ENCODE peak calls at places on chromosomes 2 and 18, in ten cellular contexts. X is esophagus muscularis mucosa, P is psoas muscle, T is H9, U is prostate gland, I is spleen, R is tibial artery, A is cardiac muscle cell, V is GM23248, M is fibroblast of lung. O is an unnamed sample. For H3K4me1, the result is how much of the 10 kb centered on the place peaks cover.

GRCh38 chr2:68342470-68342869 is 22.6 kb upstream of the PLEK start:
- DNase-seq in A (no peak), R (no peak), P (no peak), X (no peak), U (no peak), T (no peak), M (no peak), V (no peak), I (no peak), O (no peak)

GRCh38 chr2:112168422-112169124 is 30.4 kb downstream of the FBLN7 start:
- DNase-seq in T (no peak), U (no peak), I (no peak), A (no peak), X (no peak), R (no peak), V (peak), P (no peak), M (peak), O (no peak)

GRCh38 chr2:51329512-51329911 is 297.6 kb upstream of the NRXN1 start:
- DNase-seq in A (no peak), X (no peak), U (no peak), M (peak), P (no peak), I (no peak), T (no peak), R (no peak), V (no peak), O (no peak)

GRCh38 chr2:25341031-25341727 is 546 bp downstream of the DNMT3A start:
- DNase-seq in V (peak), U (no peak), M (no peak), T (no peak), R (no peak), A (peak), P (peak), X (no peak), I (no peak), O (no peak)

GRCh38 chr2:86370579-86370978 is 33.2 kb upstream of the REEP1 start:
- DNase-seq in A (no peak), M (no peak), R (no peak), I (no peak), U (no peak), X (no peak), V (no peak), P (no peak), T (no peak), O (no peak)

GRCh38 chr18:47120428-47120827 is 29.9 kb downstream of the HDHD2 start:
- DNase-seq in V (no peak), R (no peak), T (no peak), A (no peak), M (peak), I (no peak), U (no peak), X (no peak), P (no peak), O (no peak)

GRCh38 chr2:197416268-197416667 is 18.6 kb downstream of the SF3B1 start:
- DNase-seq in U (no peak), A (no peak), T (no peak), R (no peak), I (no peak), V (no peak), P (no peak), X (no peak), M (no peak), O (no peak)

GRCh38 chr2:218831378-218831990 is at the start of gene PRKAG3:
- DNase-seq in P (peak), I (peak), T (no peak), V (peak), X (no peak), M (no peak), A (no peak), U (no peak), R (no peak), O (no peak)

GRCh38 chr18:29979884-29980283 is 1062.7 kb downstream of the DSC3 start:
- DNase-seq in X (no peak), I (no peak), V (peak), M (no peak), A (peak), T (no peak), P (no peak), U (no peak), R (no peak), O (no peak)

GRCh38 chr2:169116307-169116706 is 46.9 kb downstream of the DHRS9 start:
- DNase-seq in A (no peak), R (no peak), I (no peak), X (no peak), P (no peak), M (no peak), U (no peak), V (no peak), T (no peak), O (no peak)

GRCh38 chr18:4230450-4231168 is 224.5 kb downstream of the DLGAP1 start:
- DNase-seq in I (no peak), R (no peak), U (no peak), X (no peak), A (peak), M (no peak), T (no peak), P (no peak), V (no peak), O (no peak)

GRCh38 chr2:130808482-130809268 is 28.0 kb upstream of the ARHGEF4 start:
- DNase-seq in T (no peak), R (no peak), U (no peak), I (peak), A (no peak), M (peak), P (no peak), X (no peak), V (no peak), O (peak)

GRCh38 chr18:36333418-36333817 is 35.9 kb downstream of the FHOD3 start:
- DNase-seq in I (no peak), M (peak), A (no peak), R (no peak), V (peak), P (no peak), T (no peak), X (peak), U (no peak), O (no peak)

GRCh38 chr2:235693279-235693678 is 199.4 kb downstream of the AGAP1 start:
- DNase-seq in M (no peak), X (no peak), P (no peak), I (peak), A (no peak), T (no peak), R (no peak), U (no peak), V (no peak), O (no peak)

GRCh38 chr2:68031546-68032160 is 31.2 kb downstream of the C1D start:
- DNase-seq in X (no peak), P (no peak), I (no peak), U (no peak), V (peak), M (peak), R (no peak), A (peak), T (no peak), O (no peak)

GRCh38 chr2:40886100-40886499 is 434.2 kb upstream of the SLC8A1 start:
- DNase-seq in I (no peak), R (no peak), P (no peak), V (no peak), A (no peak), T (no peak), U (no peak), M (no peak), X (no peak), O (no peak)

GRCh38 chr2:239829326-239829725 is 195.8 kb downstream of the NDUFA10 start:
- DNase-seq in V (no peak), U (no peak), T (no peak), R (no peak), M (no peak), X (no peak), I (peak), A (no peak), P (no peak), O (peak)

GRCh38 chr2:206993964-206994363 is 54.6 kb downstream of the CPO start:
- DNase-seq in M (peak), A (no peak), I (no peak), R (no peak), U (peak), V (no peak), X (no peak), T (no peak), P (no peak), O (no peak)

GRCh38 chr18:58615150-58616132 is 13.4 kb downstream of the ALPK2 start:
- DNase-seq in U (no peak), X (no peak), M (no peak), I (no peak), A (no peak), V (peak), T (no peak), P (no peak), R (no peak), O (peak)

GRCh38 chr2:148861367-148861766 is 13.7 kb upstream of the KIF5C start:
- DNase-seq in X (no peak), T (no peak), P (no peak), A (no peak), V (no peak), R (no peak), I (no peak), U (no peak), M (no peak), O (no peak)

GRCh38 chr2:240467149-240467642 is 31.7 kb downstream of the GPC1 start:
- DNase-seq in R (no peak), U (peak), X (no peak), P (peak), I (peak), V (no peak), T (peak), A (no peak), M (no peak), O (no peak)

GRCh38 chr2:238658054-238658407 is 189.9 kb upstream of the TWIST2 start:
- DNase-seq in P (no peak), A (no peak), X (peak), I (no peak), M (no peak), V (no peak), R (no peak), U (no peak), T (no peak), O (no peak)

GRCh38 chr2:73293534-73294171 is at the start of gene EGR4:
- DNase-seq in A (peak), X (no peak), R (no peak), U (peak), I (peak), M (peak), T (peak), P (peak), V (peak), O (peak)

GRCh38 chr2:174013310-174013751 is 48.2 kb upstream of the SP3 start:
- DNase-seq in I (peak), M (no peak), P (peak), T (peak), R (peak), V (peak), U (no peak), X (no peak), A (no peak), O (no peak)

GRCh38 chr2:68772109-68772508 is 37.5 kb downstream of the ARHGAP25 start:
- DNase-seq in T (no peak), X (no peak), I (no peak), U (no peak), M (no peak), R (no peak), V (no peak), A (no peak), P (no peak), O (no peak)

GRCh38 chr2:41879367-41879871 is 168.4 kb upstream of the PKDCC start:
- DNase-seq in M (peak), X (no peak), I (no peak), R (no peak), V (no peak), U (no peak), A (peak), P (no peak), T (no peak), O (no peak)

GRCh38 chr2:134127496-134127895 is 126.4 kb upstream of the MGAT5 start:
- DNase-seq in U (no peak), M (no peak), V (no peak), X (no peak), A (no peak), R (no peak), I (no peak), T (no peak), P (no peak), O (peak)

GRCh38 chr2:68185541-68186164 is 28.0 kb downstream of the PNO1 start:
- DNase-seq in V (peak), P (peak), A (peak), I (no peak), T (peak), X (no peak), U (no peak), M (peak), R (no peak), O (peak)

GRCh38 chr2:72579595-72580180 is 246.1 kb downstream of the EXOC6B start:
- DNase-seq in R (no peak), P (no peak), M (peak), U (no peak), X (no peak), A (peak), V (peak), T (no peak), I (no peak), O (no peak)

GRCh38 chr18:49398331-49398730 is 62.1 kb downstream of the DYM start:
- DNase-seq in X (no peak), A (no peak), V (peak), T (no peak), U (no peak), I (no peak), M (no peak), R (no peak), P (no peak), O (no peak)

GRCh38 chr2:30433902-30434301 is 13.1 kb upstream of the LCLAT1 start:
- DNase-seq in I (no peak), T (no peak), M (peak), R (no peak), V (no peak), P (no peak), U (no peak), A (no peak), X (no peak), O (no peak)

DNA sequence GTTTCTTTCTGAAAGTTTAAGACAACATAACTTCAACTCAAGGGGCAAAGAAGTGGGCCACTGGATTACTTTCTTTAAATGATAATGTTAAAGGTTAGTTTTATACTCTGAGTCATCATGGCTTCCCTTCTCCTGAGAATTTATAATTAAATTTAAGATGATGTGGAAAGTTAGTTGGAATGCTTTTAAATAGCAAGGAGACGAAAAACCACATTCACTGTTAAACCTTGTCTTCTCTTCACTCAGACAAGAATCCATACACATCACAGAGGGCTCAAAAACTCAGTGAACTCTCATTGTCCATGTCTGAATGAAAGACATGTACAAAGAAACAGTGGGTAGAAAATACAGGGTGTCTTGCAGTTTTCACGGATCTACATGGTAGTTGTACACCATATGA is 65.6 kb downstream of the COL5A2 start:
- DNase-seq in V (peak), A (no peak), T (no peak), X (no peak), M (peak), I (no peak), U (no peak), R (no peak), P (no peak), O (no peak)
- H3K4me1 ChIP-seq in V (half or more), A (under half), T (under half), X (under half), M (under half), I (under half), U (under half), R (under half), P (under half), O (under half)

GRCh38 chr2:56681659-56682396 is 498.0 kb downstream of the CCDC85A start:
- DNase-seq in R (no peak), X (no peak), M (peak), I (no peak), A (no peak), V (peak), U (no peak), P (no peak), T (no peak), O (no peak)

GRCh38 chr2:56684371-56684770 is 500.6 kb downstream of the CCDC85A start:
- DNase-seq in T (no peak), U (no peak), X (no peak), V (no peak), I (no peak), A (no peak), R (no peak), P (no peak), M (no peak), O (no peak)

GRCh38 chr2:56682397-56682760 is 498.6 kb downstream of the CCDC85A start:
- DNase-seq in X (no peak), M (peak), I (no peak), R (no peak), U (no peak), P (no peak), T (no peak), V (no peak), A (no peak), O (no peak)

GRCh38 chr2:56685205-56685604 is 501.4 kb downstream of the CCDC85A start:
- DNase-seq in U (no peak), X (no peak), I (no peak), A (no peak), M (no peak), R (no peak), T (no peak), P (no peak), V (no peak), O (no peak)

DNA sequence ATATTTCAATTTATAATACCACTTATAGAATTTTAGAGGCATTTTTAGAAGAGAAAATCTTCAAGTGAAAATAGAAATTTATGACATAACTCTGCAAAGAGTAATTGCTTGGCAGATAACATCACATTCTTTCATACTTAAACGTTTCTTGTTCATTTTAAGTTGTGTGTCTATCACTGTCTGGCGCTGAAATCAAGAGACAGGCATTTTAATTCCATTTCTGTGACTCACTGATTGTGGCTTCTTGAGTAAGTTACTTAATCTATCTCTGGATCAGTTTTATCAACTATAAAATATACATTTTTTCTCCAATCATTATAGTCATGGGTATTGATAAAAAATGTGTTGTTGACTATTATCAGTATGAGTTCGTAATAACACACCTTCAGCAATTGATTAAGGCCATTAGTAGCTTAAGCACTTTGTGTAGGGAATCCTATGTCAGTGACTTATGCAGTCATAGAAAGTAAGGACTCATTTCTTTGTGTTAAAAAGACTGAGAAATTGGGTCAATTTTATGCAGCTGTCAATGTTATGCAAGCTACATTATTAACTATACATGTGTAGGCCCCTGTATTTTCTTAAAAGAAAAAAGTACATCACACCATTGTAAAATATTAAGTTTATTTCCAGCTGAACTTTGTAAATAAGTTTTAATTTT is 497.3 kb downstream of the CCDC85A start:
- DNase-seq in X (no peak), I (no peak), M (peak), A (no peak), P (no peak), V (peak), U (no peak), T (no peak), R (no peak), O (no peak)
- H3K27ac ChIP-seq in X (no peak), I (no peak), M (no peak), A (no peak), P (no peak), V (peak), U (no peak), T (no peak), R (no peak), O (no peak)

GRCh38 chr2:65375723-65376122 is 56.7 kb downstream of the SPRED2 start:
- DNase-seq in U (no peak), T (no peak), P (no peak), M (no peak), X (no peak), R (no peak), A (no peak), I (no peak), V (no peak), O (no peak)
- H3K4me1 ChIP-seq in U (under half), T (under half), P (under half), M (under half), X (under half), R (under half), A (under half), I (under half), V (under half), O (under half)

GRCh38 chr2:48567671-48568070 is 37.7 kb downstream of the STON1 start:
- DNase-seq in I (no peak), P (no peak), M (peak), A (no peak), X (no peak), T (no peak), V (no peak), U (no peak), R (no peak), O (no peak)
- H3K27ac ChIP-seq in I (peak), P (no peak), M (no peak), A (no peak), X (peak), T (no peak), V (no peak), U (no peak), R (no peak), O (no peak)

GRCh38 chr18:13268035-13268700 is 49.6 kb downstream of the LDLRAD4 start:
- DNase-seq in A (peak), T (peak), V (peak), I (no peak), U (peak), P (no peak), M (peak), X (no peak), R (peak), O (no peak)
- H3K4me1 ChIP-seq in A (under half), T (under half), V (under half), I (under half), U (under half), P (half or more), M (under half), X (half or more), R (half or more), O (under half)

O was measured in CD8-positive, alpha-beta T cell.